ENCODE peak calls at places on chromosome 9, in eight cellular contexts. J is A549; G is K562; C is endothelial cell of umbilical vein; R is CD8-positive, alpha-beta T cell; V is heart right ventricle; F is AG10803; Y is ovary. K is an unnamed sample.

GRCh38 chr9:89710689-89711088 is 105.9 kb downstream of the GADD45G start:
- DNase-seq in J (no peak), G (no peak), C (no peak), R (no peak), V (no peak), F (no peak), Y (no peak), K (no peak)

GRCh38 chr9:89605181-89606048 is 603 bp downstream of the GADD45G start:
- DNase-seq in J (peak; percentile 9), G (peak; percentile 11), C (peak; percentile 42), R (peak; percentile 73), V (peak; percentile 59), F (no peak), Y (peak; percentile 64), K (no peak)

GRCh38 chr9:37144762-37145161 is 24.4 kb downstream of the ZCCHC7 start:
- DNase-seq in J (no peak), G (peak; percentile 16), C (peak; percentile 68), R (no peak), V (no peak), F (no peak), Y (no peak), K (no peak)

GRCh38 chr9:71814226-71814625 is 45.9 kb upstream of the CEMIP2 start:
- DNase-seq in J (no peak), G (no peak), C (no peak), R (no peak), V (peak; percentile 21), F (peak; percentile 74), Y (no peak), K (no peak)

GRCh38 chr9:113289091-113289490 is 13.6 kb downstream of the PRPF4 start:
- DNase-seq in J (no peak), G (no peak), C (peak; percentile 14), R (no peak), V (no peak), F (no peak), Y (no peak), K (no peak)

GRCh38 chr9:4105183-4105582 is 194.7 kb downstream of the GLIS3 start:
- DNase-seq in J (no peak), G (no peak), C (no peak), R (no peak), V (no peak), F (no peak), Y (no peak), K (no peak)

GRCh38 chr9:112020680-112021596 is 124.3 kb downstream of the UGCG start:
- DNase-seq in J (peak; percentile 86), G (no peak), C (peak; percentile 74), R (no peak), V (no peak), F (peak; percentile 79), Y (no peak), K (no peak)

GRCh38 chr9:92947268-92948031 is at the start of gene FGD3:
- DNase-seq in J (no peak), G (no peak), C (no peak), R (peak; percentile 50), V (no peak), F (no peak), Y (no peak), K (no peak)

GRCh38 chr9:136311433-136312375 is 7.8 kb upstream of the CCDC187 start:
- DNase-seq in J (peak; percentile 42), G (peak; percentile 57), C (no peak), R (no peak), V (no peak), F (no peak), Y (no peak), K (no peak)

GRCh38 chr9:135224286-135224871 is 136.9 kb downstream of the OLFM1 start:
- DNase-seq in J (no peak), G (no peak), C (no peak), R (no peak), V (no peak), F (no peak), Y (no peak), K (no peak)

GRCh38 chr9:110065527-110065926 is 142.4 kb downstream of the C9orf152 start:
- DNase-seq in J (no peak), G (no peak), C (no peak), R (no peak), V (no peak), F (peak; percentile 63), Y (no peak), K (no peak)

GRCh38 chr9:130453487-130453886 is 8.7 kb downstream of the ASS1 start:
- DNase-seq in J (no peak), G (peak; percentile 50), C (peak; percentile 93), R (no peak), V (peak; percentile 53), F (no peak), Y (peak; percentile 73), K (no peak)

GRCh38 chr9:78973906-78974305 is 597.9 kb upstream of the TLE4 start:
- DNase-seq in J (peak; percentile 63), G (no peak), C (no peak), R (no peak), V (no peak), F (peak; percentile 4), Y (no peak), K (peak; percentile 41)

GRCh38 chr9:85515021-85515420 is 226.7 kb downstream of the AGTPBP1 start:
- DNase-seq in J (no peak), G (no peak), C (no peak), R (no peak), V (no peak), F (no peak), Y (no peak), K (no peak)

GRCh38 chr9:131062979-131063378 is 33.4 kb upstream of the AIF1L start:
- DNase-seq in J (no peak), G (no peak), C (no peak), R (no peak), V (no peak), F (no peak), Y (no peak), K (no peak)

GRCh38 chr9:119736478-119737454 is 367.5 kb upstream of the BRINP1 start:
- DNase-seq in J (no peak), G (no peak), C (no peak), R (no peak), V (no peak), F (no peak), Y (no peak), K (no peak)

GRCh38 chr9:73775757-73776156 is 624.1 kb downstream of the ANXA1 start:
- DNase-seq in J (no peak), G (no peak), C (no peak), R (no peak), V (no peak), F (no peak), Y (no peak), K (no peak)

GRCh38 chr9:113376634-113377531 is at the start of gene HDHD3:
- DNase-seq in J (peak; percentile 87), G (peak; percentile 93), C (peak; percentile 74), R (peak; percentile 76), V (peak; percentile 66), F (peak; percentile 64), Y (peak; percentile 86), K (peak; percentile 12)

GRCh38 chr9:126126807-126127206 is 199.8 kb upstream of the MVB12B start:
- DNase-seq in J (no peak), G (no peak), C (no peak), R (no peak), V (peak; percentile 1), F (no peak), Y (no peak), K (no peak)

GRCh38 chr9:93964685-93965084 is 9.5 kb upstream of the BARX1 start:
- DNase-seq in J (no peak), G (peak; percentile 2), C (no peak), R (no peak), V (no peak), F (no peak), Y (no peak), K (no peak)

GRCh38 chr9:93968451-93969327 is 13.5 kb upstream of the BARX1 start:
- DNase-seq in J (no peak), G (no peak), C (no peak), R (no peak), V (no peak), F (no peak), Y (no peak), K (no peak)

GRCh38 chr9:93963969-93964368 is 8.8 kb upstream of the BARX1 start:
- DNase-seq in J (no peak), G (peak; percentile 7), C (no peak), R (no peak), V (no peak), F (no peak), Y (no peak), K (no peak)

GRCh38 chr9:93967020-93967803 is 12.1 kb upstream of the BARX1 start:
- DNase-seq in J (no peak), G (no peak), C (no peak), R (no peak), V (no peak), F (no peak), Y (no peak), K (no peak)

GRCh38 chr9:93965830-93966577 is 10.8 kb upstream of the BARX1 start:
- DNase-seq in J (no peak), G (no peak), C (no peak), R (no peak), V (no peak), F (no peak), Y (no peak), K (no peak)
- TF ChIP-seq CTCF in J (no peak), G (peak; percentile 40), C (no peak), R (no peak), V (no peak), F (no peak), Y (no peak), K (no peak)

DNA sequence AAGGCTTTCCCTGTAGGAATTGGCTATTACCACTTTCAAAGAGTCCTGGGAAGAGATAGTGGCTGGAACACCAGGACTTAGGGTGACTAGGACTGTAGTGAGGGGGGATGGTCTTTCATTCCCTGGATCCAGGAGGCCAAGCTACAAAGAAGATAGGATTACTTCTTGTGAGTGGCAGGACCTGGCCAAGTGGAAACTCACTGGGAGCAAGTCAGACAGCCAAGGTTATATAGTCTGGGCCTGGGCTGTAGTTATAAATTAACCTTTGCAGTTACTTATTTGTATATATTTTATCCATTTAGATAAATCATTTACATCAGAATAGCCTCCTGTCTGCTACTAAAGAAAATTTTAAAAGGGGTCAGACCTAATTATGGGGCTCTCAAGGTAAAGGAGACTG is 124.3 kb downstream of the TLR4 start:
- DNase-seq in J (no peak), G (no peak), C (no peak), R (no peak), V (no peak), F (no peak), Y (no peak), K (no peak)
- H3K4me3 ChIP-seq in J (no peak overlapping the region), G (no peak overlapping the region), C (no peak overlapping the region), R (no peak overlapping the region), V (no peak overlapping the region), F (no peak overlapping the region), Y (no peak overlapping the region), K (no peak overlapping the region)

GRCh38 chr9:133604214-133604613 is 5.0 kb downstream of the FAM163B start:
- DNase-seq in J (no peak), G (no peak), C (no peak), R (peak; percentile 69), V (no peak), F (no peak), Y (no peak), K (no peak)
- TF ChIP-seq CTCF in J (no peak), G (peak; percentile 38), C (no peak), R (peak; percentile 52), V (peak; percentile 8), F (no peak), Y (no peak), K (no peak)

DNA sequence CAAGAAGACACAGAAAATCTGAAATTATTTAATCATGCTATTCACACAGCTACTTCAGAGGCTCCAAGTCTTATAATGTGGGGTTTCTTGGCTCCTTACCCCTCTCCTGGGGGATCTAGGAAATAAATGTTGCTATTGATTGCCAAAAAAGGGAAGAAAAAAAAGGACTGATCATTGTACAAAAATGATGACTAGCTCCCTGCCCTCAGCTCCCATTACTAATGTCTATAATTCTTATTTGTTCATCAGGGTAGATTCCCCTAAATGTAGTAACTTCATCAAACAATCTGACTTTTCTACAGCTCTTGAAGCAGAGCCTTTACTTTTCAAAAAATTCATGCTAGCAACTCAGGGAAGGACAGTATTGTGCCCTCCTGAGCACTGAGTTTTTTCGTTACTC is 3.3 kb upstream of the SMC5 start:
- DNase-seq in J (no peak), G (no peak), C (no peak), R (no peak), V (no peak), F (no peak), Y (no peak), K (no peak)
- H3K4me3 ChIP-seq in J (no peak overlapping the region), G (peak overlapping the region; percentile 20), C (no peak overlapping the region), R (no peak overlapping the region), V (no peak overlapping the region), F (peak overlapping the region; percentile 49), Y (peak overlapping the region; percentile 12), K (peak overlapping the region; percentile 28)